ENCODE peak calls at places on chromosomes 4 and X, in nine cellular contexts. D, L, A, B, I, G, K, W and Q are unnamed samples.
A peak's percentile ranks its signal among the peaks of the same experiment; 100 is the strongest.

GRCh38 chrX:137982791-137983190 is 416.9 kb downstream of the ZIC3 start:
- DNase-seq in D (no peak), L (no peak), A (no peak), B (no peak), I (no peak), G (no peak), K (no peak), W (no peak), Q (no peak)

GRCh38 chr4:176077561-176077960 is 11.9 kb downstream of the WDR17 start:
- DNase-seq in D (no peak), L (no peak), A (peak; percentile 6), B (no peak), I (no peak), G (no peak), K (no peak), W (no peak), Q (no peak)

GRCh38 chrX:133849676-133850075 is 135.7 kb downstream of the GPC3 start:
- DNase-seq in D (no peak), L (no peak), A (no peak), B (no peak), I (no peak), G (no peak), K (no peak), W (no peak), Q (no peak)

GRCh38 chrX:72306085-72306801 is 529 bp upstream of the CITED1 start:
- DNase-seq in D (no peak), L (no peak), A (peak; percentile 13), B (no peak), I (no peak), G (no peak), K (peak; percentile 26), W (peak; percentile 53), Q (no peak)

GRCh38 chr4:88659061-88659889 is 38.4 kb downstream of the NAP1L5 start:
- DNase-seq in D (no peak), L (no peak), A (peak; percentile 78), B (peak; percentile 55), I (no peak), G (peak; percentile 70), K (peak; percentile 77), W (peak; percentile 80), Q (peak; percentile 43)

GRCh38 chrX:8341814-8342590 is 122.6 kb upstream of the VCX3B start:
- DNase-seq in D (no peak), L (no peak), A (peak; percentile 31), B (no peak), I (no peak), G (no peak), K (no peak), W (no peak), Q (peak; percentile 16)

GRCh38 chrX:12245650-12246645 is 107.7 kb downstream of the FRMPD4 start:
- DNase-seq in D (no peak), L (no peak), A (no peak), B (no peak), I (no peak), G (no peak), K (no peak), W (no peak), Q (no peak)

GRCh38 chrX:9341305-9342201 is 123.3 kb upstream of the TBL1X start:
- DNase-seq in D (peak; percentile 59), L (peak; percentile 88), A (no peak), B (peak; percentile 44), I (peak; percentile 79), G (peak; percentile 63), K (peak; percentile 48), W (no peak), Q (no peak)

GRCh38 chrX:45515262-45516215 is 314.9 kb upstream of the DIPK2B start:
- DNase-seq in D (no peak), L (peak; percentile 73), A (peak; percentile 70), B (peak; percentile 45), I (peak; percentile 68), G (peak; percentile 81), K (peak; percentile 26), W (peak; percentile 58), Q (peak; percentile 86)

GRCh38 chrX:149152941-149153340 is 352.2 kb downstream of the IDS start:
- DNase-seq in D (no peak), L (no peak), A (no peak), B (no peak), I (no peak), G (no peak), K (no peak), W (no peak), Q (no peak)

GRCh38 chr4:153532227-153532626 is 66.1 kb downstream of the TMEM131L start:
- DNase-seq in D (no peak), L (no peak), A (no peak), B (no peak), I (no peak), G (no peak), K (no peak), W (no peak), Q (no peak)

GRCh38 chr4:10115271-10115656 is 1.3 kb downstream of the WDR1 start:
- DNase-seq in D (no peak), L (no peak), A (peak; percentile 13), B (no peak), I (no peak), G (no peak), K (no peak), W (no peak), Q (no peak)

GRCh38 chrX:68659385-68659784 is 11.9 kb downstream of the STARD8 start:
- DNase-seq in D (no peak), L (no peak), A (no peak), B (no peak), I (no peak), G (peak; percentile 6), K (no peak), W (peak; percentile 70), Q (no peak)
- H3K27ac ChIP-seq in D (peak overlapping the region; percentile 38), L (no peak overlapping the region), A (no peak overlapping the region), B (peak overlapping the region; percentile 67), I (no peak overlapping the region), G (no peak overlapping the region), K (no peak overlapping the region), W (no peak overlapping the region), Q (no peak overlapping the region)

GRCh38 chrX:2889045-2889605 is 40.0 kb downstream of the ARSD start:
- DNase-seq in D (no peak), L (no peak), A (no peak), B (no peak), I (no peak), G (no peak), K (no peak), W (peak; percentile 47), Q (no peak)
- H3K27ac ChIP-seq in D (no peak overlapping the region), L (no peak overlapping the region), A (no peak overlapping the region), B (no peak overlapping the region), I (no peak overlapping the region), G (peak overlapping the region; percentile 73), K (no peak overlapping the region), W (no peak overlapping the region), Q (no peak overlapping the region)

GRCh38 chr4:165630671-165631070 is 242.4 kb upstream of the TLL1 start:
- DNase-seq in D (no peak), L (no peak), A (no peak), B (no peak), I (no peak), G (no peak), K (no peak), W (no peak), Q (no peak)

GRCh38 chr4:165628572-165628971 is 244.5 kb upstream of the TLL1 start:
- DNase-seq in D (no peak), L (no peak), A (no peak), B (no peak), I (no peak), G (no peak), K (no peak), W (no peak), Q (no peak)

GRCh38 chr4:165634766-165635165 is 238.3 kb upstream of the TLL1 start:
- DNase-seq in D (no peak), L (no peak), A (no peak), B (no peak), I (no peak), G (no peak), K (no peak), W (no peak), Q (no peak)

GRCh38 chr4:165631208-165631894 is 241.7 kb upstream of the TLL1 start:
- DNase-seq in D (no peak), L (no peak), A (peak; percentile 29), B (no peak), I (no peak), G (no peak), K (no peak), W (peak; percentile 47), Q (peak; percentile 51)

DNA sequence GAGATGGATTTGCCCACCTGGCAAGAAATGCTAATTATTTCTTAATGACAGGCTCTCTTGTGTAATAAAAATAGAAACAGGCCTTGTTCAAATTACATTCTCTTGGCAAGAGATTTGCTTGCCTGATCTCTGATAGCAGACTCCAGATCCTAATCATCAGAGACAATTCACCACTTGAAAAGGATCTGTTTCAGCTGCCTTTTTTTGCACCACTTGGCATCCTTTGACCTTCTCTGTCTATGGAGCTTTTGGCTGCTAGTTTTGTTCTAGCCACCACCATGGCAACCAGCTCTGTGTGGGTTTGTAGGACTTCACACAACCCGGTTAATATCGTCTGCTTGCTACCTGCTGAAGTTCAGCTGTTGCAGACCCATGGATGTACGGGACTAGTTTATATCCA is 241.1 kb upstream of the TLL1 start:
- DNase-seq in D (no peak), L (no peak), A (no peak), B (no peak), I (no peak), G (no peak), K (no peak), W (no peak), Q (no peak)
- H3K27ac ChIP-seq in D (peak overlapping the region; percentile 52), L (no peak overlapping the region), A (no peak overlapping the region), B (no peak overlapping the region), I (no peak overlapping the region), G (no peak overlapping the region), K (no peak overlapping the region), W (no peak overlapping the region), Q (peak overlapping the region; percentile 36)

GRCh38 chr4:77930154-77930553 is 67.5 kb downstream of the MRPL1 start:
- DNase-seq in D (no peak), L (no peak), A (no peak), B (no peak), I (no peak), G (no peak), K (no peak), W (no peak), Q (no peak)

GRCh38 chr4:77927991-77928925 is 65.6 kb downstream of the MRPL1 start:
- DNase-seq in D (no peak), L (no peak), A (peak; percentile 48), B (no peak), I (no peak), G (peak; percentile 11), K (no peak), W (no peak), Q (peak; percentile 66)

GRCh38 chr4:77930876-77931275 is 68.2 kb downstream of the MRPL1 start:
- DNase-seq in D (no peak), L (no peak), A (no peak), B (no peak), I (no peak), G (no peak), K (no peak), W (no peak), Q (no peak)

DNA sequence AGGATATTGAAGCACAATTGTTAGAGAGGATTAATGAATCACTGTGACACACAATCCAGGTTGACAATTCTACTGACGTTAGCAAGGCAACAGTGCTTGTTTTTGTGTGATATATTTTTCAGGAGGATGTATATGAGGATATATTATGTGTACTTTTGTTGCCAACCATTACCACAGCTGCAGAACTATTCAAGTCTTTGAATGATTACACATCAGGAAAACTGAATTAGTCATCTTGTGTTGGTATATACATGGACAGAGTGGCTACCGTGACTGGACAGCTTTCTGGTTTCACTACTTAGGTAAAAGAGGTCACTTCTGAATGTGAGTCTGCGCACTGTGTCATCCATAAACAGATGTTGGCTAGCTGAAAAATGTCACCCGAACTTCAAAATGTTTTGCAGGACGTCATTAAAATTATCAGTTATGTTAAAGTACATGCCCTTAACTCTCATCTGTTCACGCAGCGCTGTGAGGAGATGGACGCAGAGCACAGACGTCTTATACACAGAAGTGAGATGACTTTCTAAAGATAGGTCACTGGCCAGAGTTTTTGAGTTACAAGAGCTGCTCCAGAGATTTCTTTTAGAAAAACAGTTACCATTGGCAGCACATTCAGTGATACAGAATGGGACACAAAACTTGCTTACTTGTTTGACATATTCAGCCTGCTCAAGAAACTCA is 69.0 kb downstream of the MRPL1 start:
- DNase-seq in D (no peak), L (no peak), A (peak; percentile 23), B (no peak), I (no peak), G (no peak), K (peak; percentile 4), W (no peak), Q (peak; percentile 41)
- H3K27ac ChIP-seq in D (no peak overlapping the region), L (no peak overlapping the region), A (no peak overlapping the region), B (no peak overlapping the region), I (no peak overlapping the region), G (no peak overlapping the region), K (peak overlapping the region; percentile 44), W (no peak overlapping the region), Q (no peak overlapping the region)